ENCODE peak calls at places on chromosomes 2 and 18, in seven cellular contexts. D is NCI-H2171 treated with DMSO at 0.1 percent for 48 hours, Z is naive B cell, R is sigmoid colon, Y is M059J, V is mesendoderm, J is psoas muscle. W is an unnamed sample.

GRCh38 chr2:210955591-210955990 is 399.2 kb downstream of the CPS1 start:
- DNase-seq in D (no peak), Z (no peak), R (no peak), Y (peak), V (peak), J (no peak), W (no peak)

GRCh38 chr2:8558956-8559355 is 122.9 kb upstream of the ID2 start:
- DNase-seq in J (no peak), R (no peak), Y (no peak), Z (no peak), D (no peak), V (no peak), W (no peak)

GRCh38 chr2:80168037-80168436 is 136.5 kb downstream of the LRRTM1 start:
- DNase-seq in Y (no peak), J (no peak), R (no peak), Z (no peak), D (no peak), V (no peak), W (no peak)

GRCh38 chr2:37323770-37324535 is 680 bp downstream of the PRKD3 start:
- DNase-seq in Z (peak), D (peak), V (peak), J (no peak), Y (peak), R (peak), W (peak)

GRCh38 chr2:108616731-108617161 is 82.5 kb downstream of the LIMS1 start:
- DNase-seq in D (peak), V (no peak), R (no peak), J (no peak), Y (peak), Z (no peak), W (peak)

GRCh38 chr2:168211664-168212163 is 35.7 kb downstream of the STK39 start:
- DNase-seq in D (no peak), Z (no peak), Y (no peak), V (no peak), J (no peak), R (no peak), W (no peak)

GRCh38 chr2:233535276-233535675 is 31.3 kb downstream of the USP40 start:
- DNase-seq in Z (no peak), R (no peak), J (no peak), Y (no peak), V (no peak), D (no peak), W (no peak)

GRCh38 chr2:241774419-241775222 is 2.0 kb upstream of the GAL3ST2 start:
- DNase-seq in Z (no peak), R (peak), V (no peak), J (no peak), D (peak), Y (peak), W (peak)

GRCh38 chr2:71788186-71788525 is 334.8 kb downstream of the DYSF start:
- DNase-seq in Y (no peak), Z (no peak), J (no peak), R (no peak), V (no peak), D (no peak), W (no peak)

GRCh38 chr18:74796928-74797576 is 199.4 kb downstream of the ZNF407 start:
- DNase-seq in V (peak), D (peak), Y (peak), J (no peak), R (no peak), Z (no peak), W (peak)

GRCh38 chr2:173881466-173881865 is 83.7 kb downstream of the SP3 start:
- DNase-seq in Z (no peak), Y (no peak), V (no peak), R (no peak), J (no peak), D (peak), W (peak)

GRCh38 chr2:207786956-207787516 is 17.3 kb upstream of the FZD5 start:
- DNase-seq in D (no peak), J (no peak), Y (no peak), V (no peak), Z (no peak), R (no peak), W (no peak)

GRCh38 chr2:7029291-7030059 is 112.3 kb downstream of the RNF144A start:
- DNase-seq in J (no peak), R (peak), V (no peak), Y (peak), D (no peak), Z (no peak), W (no peak)

GRCh38 chr2:42722328-42723190 is 41.4 kb downstream of the OXER1 start:
- DNase-seq in J (no peak), D (peak), Y (peak), R (peak), V (peak), Z (no peak), W (no peak)

GRCh38 chr2:12202702-12203101 is 456.3 kb downstream of the LPIN1 start:
- DNase-seq in V (peak), Y (no peak), R (peak), J (no peak), D (no peak), Z (no peak), W (no peak)

GRCh38 chr2:71779306-71779855 is 326.0 kb downstream of the DYSF start:
- DNase-seq in D (no peak), V (no peak), J (no peak), Y (peak), R (no peak), Z (no peak), W (no peak)

GRCh38 chr2:70161069-70161534 is 29.7 kb downstream of the C2orf42 start:
- DNase-seq in V (no peak), Z (no peak), R (no peak), D (no peak), J (no peak), Y (peak), W (no peak)

GRCh38 chr18:36456622-36457021 is 159.1 kb downstream of the FHOD3 start:
- DNase-seq in D (no peak), Z (no peak), Y (no peak), J (no peak), V (no peak), R (no peak), W (no peak)

GRCh38 chr2:222733846-222734689 is 62.6 kb downstream of the MOGAT1 start:
- DNase-seq in Y (peak), R (no peak), J (no peak), V (no peak), D (no peak), Z (no peak), W (peak)

GRCh38 chr2:229133155-229133772 is 137.8 kb downstream of the PID1 start:
- DNase-seq in Y (peak), R (no peak), Z (no peak), D (no peak), J (no peak), V (peak), W (peak)

GRCh38 chr2:44351088-44351487 is 10.2 kb downstream of the PREPL start:
- DNase-seq in J (no peak), R (no peak), Z (no peak), Y (peak), D (no peak), V (peak), W (no peak)

GRCh38 chr18:8661754-8662573 is 43.4 kb upstream of the MTCL1 start:
- DNase-seq in J (no peak), Y (peak), D (peak), V (peak), R (no peak), Z (no peak), W (peak)

GRCh38 chr2:95509408-95509807 is 24.9 kb upstream of the TRIM43B start:
- DNase-seq in V (no peak), R (no peak), Z (no peak), Y (no peak), J (no peak), D (no peak), W (no peak)

GRCh38 chr2:71844967-71845366 is 302.7 kb downstream of the CYP26B1 start:
- DNase-seq in J (no peak), D (no peak), R (no peak), V (no peak), Y (no peak), Z (no peak), W (no peak)

GRCh38 chr2:156864230-156864629 is 393.3 kb upstream of the GALNT5 start:
- DNase-seq in Z (no peak), Y (no peak), V (no peak), D (peak), R (no peak), J (no peak), W (peak)

GRCh38 chr2:101253013-101253712 is 477 bp downstream of the CNOT11 start:
- DNase-seq in J (peak), V (peak), Z (peak), Y (peak), R (peak), D (peak), W (peak)

GRCh38 chr18:7898181-7898580 is 331.1 kb downstream of the PTPRM start:
- DNase-seq in Z (no peak), Y (no peak), R (no peak), V (peak), J (no peak), D (no peak), W (no peak)

GRCh38 chr2:10042301-10043161 is 819 bp upstream of the KLF11 start:
- DNase-seq in Z (peak), Y (peak), J (peak), D (no peak), V (peak), R (peak), W (peak)